ENCODE peak calls at places on chromosomes 4 and X, in four cellular contexts. B is MM.1S, O is OCI-LY7, K is breast epithelium. X is an unnamed sample. For H3K9me3, the result is how much of the 10 kb centered on the place peaks cover.

GRCh38 chr4:52704676-52705075 is 45.6 kb upstream of the USP46 start:
- DNase-seq in K (no peak), O (no peak), B (no peak), X (no peak)

GRCh38 chr4:68180858-68181531 is 51.3 kb upstream of the TMPRSS11F start:
- DNase-seq in K (no peak), B (no peak), O (no peak), X (no peak)

GRCh38 chr4:19987746-19988145 is 264.0 kb upstream of the SLIT2 start:
- DNase-seq in K (no peak), B (no peak), O (no peak), X (no peak)

GRCh38 chr4:12411072-12411471 is 982.4 kb upstream of the HS3ST1 start:
- DNase-seq in B (no peak), O (no peak), K (no peak), X (no peak)

GRCh38 chr4:118288097-118288496 is 64.7 kb downstream of the PRSS12 start:
- DNase-seq in B (no peak), O (no peak), K (no peak), X (no peak)

GRCh38 chrX:154605566-154605965 is 13.5 kb downstream of the CTAG1B start:
- DNase-seq in O (no peak), K (no peak), B (no peak), X (no peak)

GRCh38 chr4:177214935-177215334 is 94.7 kb upstream of the NEIL3 start:
- DNase-seq in O (no peak), K (no peak), B (no peak), X (no peak)

GRCh38 chrX:12263211-12263610 is 124.9 kb downstream of the FRMPD4 start:
- DNase-seq in B (no peak), O (no peak), K (no peak), X (no peak)

GRCh38 chr4:173160871-173161270 is 7.7 kb upstream of the GALNT7 start:
- DNase-seq in O (no peak), B (no peak), K (no peak), X (no peak)

GRCh38 chr4:182894681-182895275 is 22.4 kb downstream of the DCTD start:
- DNase-seq in K (no peak), O (no peak), B (no peak), X (no peak)

GRCh38 chrX:11750051-11750450 is 8.0 kb upstream of the MSL3 start:
- DNase-seq in O (no peak), B (no peak), K (no peak), X (no peak)

GRCh38 chr4:147590249-147590920 is 26.8 kb upstream of the TMEM184C start:
- DNase-seq in O (peak), B (peak), K (no peak), X (no peak)

GRCh38 chr4:16269742-16270522 is 43.7 kb upstream of the TAPT1 start:
- DNase-seq in B (no peak), K (no peak), O (no peak), X (no peak)

GRCh38 chr4:110119880-110120279 is 78.5 kb downstream of the ELOVL6 start:
- DNase-seq in B (no peak), O (no peak), K (no peak), X (no peak)

GRCh38 chr4:171390626-171391025 is 422.6 kb upstream of the GALNTL6 start:
- DNase-seq in K (no peak), B (no peak), O (no peak), X (no peak)

GRCh38 chrX:106903291-106903820 is at the start of gene RIPPLY1:
- DNase-seq in K (no peak), O (no peak), B (no peak), X (no peak)

GRCh38 chr4:80201326-80202151 is 4.2 kb downstream of the PRDM8 start:
- DNase-seq in B (no peak), K (no peak), O (peak), X (peak)

GRCh38 chr4:40998680-40999358 is 215.5 kb downstream of the APBB2 start:
- DNase-seq in O (peak), K (no peak), B (no peak), X (no peak)

GRCh38 chr4:2194556-2194955 is 47.4 kb downstream of the HAUS3 start:
- DNase-seq in K (no peak), O (no peak), B (no peak), X (no peak)

GRCh38 chrX:38831949-38832348 is 30.7 kb downstream of the MID1IP1 start:
- DNase-seq in B (no peak), O (no peak), K (no peak), X (no peak)

GRCh38 chr4:164012396-164013027 is 518.0 kb downstream of the TMA16 start:
- DNase-seq in O (peak), K (no peak), B (peak), X (no peak)

GRCh38 chrX:38929966-38930421 is 128.7 kb downstream of the MID1IP1 start:
- DNase-seq in O (no peak), B (peak), K (no peak), X (no peak)

GRCh38 chr4:149161247-149161646 is 654.4 kb downstream of the IQCM start:
- DNase-seq in O (no peak), K (no peak), B (no peak), X (no peak)

GRCh38 chr4:24547979-24548378 is 36.4 kb downstream of the DHX15 start:
- DNase-seq in B (no peak), K (no peak), O (no peak), X (no peak)

GRCh38 chrX:48957827-48958634 is 624 bp upstream of the OTUD5 start:
- DNase-seq in K (peak), B (peak), O (peak), X (peak)
- H3K9me3 ChIP-seq in K (under half), B (under half), O (under half), X (under half)

GRCh38 chrX:93177930-93178329 is 495.4 kb downstream of the NAP1L3 start:
- DNase-seq in B (no peak), O (no peak), K (no peak), X (no peak)
- H3K9me3 ChIP-seq in B (under half), O (under half), K (under half), X (under half)

GRCh38 chr4:82382756-82383155 is 9.0 kb upstream of the HNRNPD start:
- DNase-seq in B (no peak), O (peak), K (no peak), X (no peak)

GRCh38 chr4:82380831-82381230 is 7.0 kb upstream of the HNRNPD start:
- DNase-seq in K (no peak), B (no peak), O (no peak), X (no peak)

GRCh38 chr4:82381235-82381634 is 7.4 kb upstream of the HNRNPD start:
- DNase-seq in B (no peak), K (no peak), O (no peak), X (no peak)

GRCh38 chr4:82381661-82382284 is 8.0 kb upstream of the HNRNPD start:
- DNase-seq in K (no peak), O (no peak), B (no peak), X (no peak)

DNA sequence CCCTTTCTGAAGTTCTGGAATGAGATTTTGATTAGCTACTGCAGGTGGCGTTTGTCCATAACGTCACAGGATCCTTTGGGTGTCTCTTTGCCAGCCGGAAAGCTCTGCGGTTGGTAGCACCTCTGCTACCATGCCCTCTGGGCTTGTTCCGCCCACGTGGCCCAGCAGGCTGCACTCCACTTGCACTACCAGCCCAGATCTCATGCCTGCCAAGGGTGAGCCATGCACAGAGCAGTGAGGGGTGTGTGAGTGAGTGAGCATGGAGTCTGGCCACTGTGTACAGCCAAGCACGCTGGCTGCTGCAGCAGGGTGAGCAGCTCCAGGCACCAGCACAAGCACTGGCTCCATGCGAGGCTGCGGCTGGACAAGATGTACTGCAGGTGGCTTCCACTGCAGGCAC is 6.6 kb upstream of the HNRNPD start:
- DNase-seq in B (no peak), O (no peak), K (peak), X (no peak)
- H3K9me3 ChIP-seq in B (under half), O (under half), K (under half), X (under half)

GRCh38 chr4:5511791-5512190 is 196.6 kb downstream of the EVC2 start:
- DNase-seq in K (no peak), B (no peak), O (no peak), X (no peak)

GRCh38 chr4:5517372-5517771 is 191.0 kb downstream of the EVC2 start:
- DNase-seq in K (no peak), B (no peak), O (no peak), X (no peak)
- H3K9me3 ChIP-seq in K (under half), B (under half), O (under half), X (under half)

DNA sequence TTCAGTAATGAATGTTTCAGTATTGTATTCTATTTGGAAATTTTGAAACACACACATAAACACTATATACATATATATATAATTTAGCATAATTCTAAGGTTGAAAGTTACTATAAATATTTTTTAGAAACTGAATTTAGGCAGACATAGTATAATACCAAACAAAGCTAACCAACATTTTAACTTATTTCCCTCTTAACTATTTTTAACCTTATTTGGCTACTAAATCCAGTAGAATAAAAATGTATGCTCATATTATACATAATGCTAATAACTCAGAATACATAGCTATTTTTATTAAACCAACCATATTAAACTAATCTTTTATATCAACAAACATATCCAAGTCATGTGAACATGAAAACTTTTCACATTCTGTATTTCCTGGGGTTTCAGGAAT is 563.6 kb downstream of the ADGRL3 start:
- DNase-seq in O (no peak), K (no peak), B (no peak), X (no peak)
- H3K9me3 ChIP-seq in O (under half), K (under half), B (under half), X (under half)

DNA sequence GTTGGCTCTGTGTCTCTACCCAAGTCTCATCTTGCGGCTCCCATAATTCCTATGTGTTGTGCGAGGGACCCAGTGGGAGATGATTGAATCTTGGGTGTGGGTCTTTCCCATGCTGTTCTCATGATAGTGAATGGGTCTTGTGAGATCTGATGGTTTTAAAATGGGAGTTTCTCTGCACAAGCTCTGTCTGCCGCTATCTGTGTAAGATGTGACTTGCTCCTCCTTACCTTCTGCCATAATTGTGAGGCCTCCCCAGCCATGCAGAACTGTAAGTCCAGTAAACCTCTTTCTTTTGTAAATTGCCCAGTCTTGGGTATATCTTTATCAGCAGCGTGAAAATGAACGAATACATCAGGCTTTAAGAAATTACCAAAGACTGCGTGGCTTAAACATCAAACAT is 31.2 kb downstream of the STIM2 start:
- DNase-seq in K (no peak), B (no peak), O (no peak), X (no peak)
- H3K9me3 ChIP-seq in K (under half), B (under half), O (under half), X (under half)

GRCh38 chrX:88612870-88613329 is 134.1 kb upstream of the CPXCR1 start:
- DNase-seq in K (no peak), B (peak), O (no peak), X (no peak)

GRCh38 chrX:88613338-88613737 is 133.7 kb upstream of the CPXCR1 start:
- DNase-seq in O (no peak), B (peak), K (no peak), X (no peak)
- H3K9me3 ChIP-seq in O (under half), B (under half), K (under half), X (under half)

GRCh38 chrX:65999029-65999562 is 40.8 kb downstream of the VSIG4 start:
- DNase-seq in O (no peak), K (no peak), B (no peak), X (no peak)

GRCh38 chrX:66000628-66001275 is 39.1 kb downstream of the VSIG4 start:
- DNase-seq in B (peak), K (no peak), O (no peak), X (no peak)

GRCh38 chrX:65999563-66000148 is 40.2 kb downstream of the VSIG4 start:
- DNase-seq in O (no peak), K (no peak), B (no peak), X (no peak)

GRCh38 chrX:66000178-66000577 is 39.7 kb downstream of the VSIG4 start:
- DNase-seq in B (no peak), K (no peak), O (no peak), X (no peak)

DNA sequence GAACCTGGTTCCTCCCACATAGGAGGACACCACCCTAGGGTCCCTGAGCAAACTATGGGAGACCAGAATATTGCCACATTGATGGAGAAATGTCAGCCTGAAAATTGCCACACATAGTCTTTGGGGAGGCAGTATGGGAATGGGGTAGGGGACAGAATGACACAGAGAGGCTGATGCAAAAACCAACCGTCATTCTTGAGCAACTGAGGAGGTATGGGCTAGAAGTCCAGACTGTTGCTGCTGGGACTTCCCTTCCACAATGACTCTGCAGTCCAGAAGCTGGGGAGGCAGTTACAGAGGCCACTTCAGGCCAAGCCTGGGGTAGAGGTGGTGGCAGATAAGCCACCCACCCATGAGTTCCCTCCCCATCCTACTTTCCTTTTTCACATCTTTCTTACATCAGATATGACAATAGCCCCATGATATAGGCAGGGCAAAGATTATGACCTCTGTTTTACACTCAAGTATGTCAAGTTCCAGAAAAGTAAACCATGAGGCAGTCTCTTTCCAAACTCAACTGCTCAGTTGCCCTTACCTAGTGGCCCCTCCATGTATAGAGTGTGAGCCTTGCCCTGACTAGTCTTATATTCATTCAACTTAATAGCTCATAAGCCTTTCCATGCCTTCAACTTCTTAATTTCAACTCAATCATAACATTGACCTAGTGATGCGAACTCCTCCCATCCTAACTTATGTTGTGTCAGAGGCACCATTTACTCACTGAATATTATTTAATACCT is 41.7 kb downstream of the VSIG4 start:
- DNase-seq in B (no peak), O (no peak), K (no peak), X (no peak)
- H3K9me3 ChIP-seq in B (under half), O (under half), K (under half), X (under half)